ENCODE peak calls at places on chromosomes 2 and 18, in four cellular contexts. Z is activated T-cell treated with anti-CD3 and anti-CD28 coated beads, Interleukin-2, amount 50 U/mL, for 4 hours; J is foreskin fibroblast; M is HFFc6. I is an unnamed sample.

GRCh38 chr2:88857951-88858406 is 166.5 kb downstream of the RPIA start:
- DNase-seq in Z (no peak), J (no peak), M (no peak), I (peak)

GRCh38 chr2:176293334-176293733 is 24.1 kb downstream of the MTX2 start:
- DNase-seq in Z (no peak), J (no peak), M (no peak), I (no peak)

GRCh38 chr2:237673130-237673921 is 45.9 kb downstream of the LRRFIP1 start:
- DNase-seq in Z (peak), J (no peak), M (no peak), I (peak)

GRCh38 chr2:69603146-69603743 is 40.3 kb downstream of the AAK1 start:
- DNase-seq in Z (no peak), J (no peak), M (no peak), I (no peak)

GRCh38 chr2:9420495-9420894 is 2.8 kb downstream of the ITGB1BP1 start:
- DNase-seq in Z (no peak), J (no peak), M (no peak), I (no peak)

GRCh38 chr2:239927424-239927981 is 97.6 kb downstream of the NDUFA10 start:
- DNase-seq in Z (peak), J (peak), M (peak), I (peak)

GRCh38 chr18:74895686-74896085 is 298.0 kb downstream of the ZNF407 start:
- DNase-seq in Z (no peak), J (peak), M (no peak), I (peak)

GRCh38 chr2:30706534-30707303 is 100.5 kb downstream of the CAPN13 start:
- DNase-seq in Z (peak), J (peak), M (peak), I (peak)

GRCh38 chr2:240624950-240625621 is at the start of gene GPR35:
- DNase-seq in Z (peak), J (peak), M (peak), I (peak)

GRCh38 chr2:20650880-20651730 is at the start of gene HS1BP3:
- DNase-seq in Z (peak), J (peak), M (peak), I (peak)

I was measured in RCC 7860.